ENCODE peak calls at places on chromosomes 2 and 18, in seven cellular contexts. One of them, this sample, is unnamed.

GRCh38 chr2:227388537-227389011 is 825 bp upstream of the SCYGR1 start:
- DNase-seq in IMR-90: peak; percentile 98
- DNase-seq in PC-9: peak; percentile 56
- DNase-seq in H1: no peak
- DNase-seq in iPS DF 6.9: no peak
- DNase-seq in HCT116: no peak
- DNase-seq in heart left ventricle: no peak
- DNase-seq in this sample: no peak

GRCh38 chr18:29874519-29875098 is 1167.9 kb downstream of the DSC3 start:
- DNase-seq in IMR-90: peak; percentile 20
- DNase-seq in PC-9: peak; percentile 2
- DNase-seq in H1: no peak
- DNase-seq in iPS DF 6.9: peak; percentile 37
- DNase-seq in HCT116: peak; percentile 10
- DNase-seq in heart left ventricle: no peak
- DNase-seq in this sample: no peak

GRCh38 chr2:127049927-127050802 is 56.8 kb downstream of the BIN1 start:
- DNase-seq in IMR-90: peak; percentile 41
- DNase-seq in PC-9: peak; percentile 65
- DNase-seq in H1: peak; percentile 95
- DNase-seq in iPS DF 6.9: no peak
- DNase-seq in HCT116: no peak
- DNase-seq in heart left ventricle: peak; percentile 47
- DNase-seq in this sample: peak; percentile 25

GRCh38 chr2:200259577-200259957 is 46.9 kb upstream of the SPATS2L start:
- DNase-seq in IMR-90: no peak
- DNase-seq in PC-9: peak; percentile 56
- DNase-seq in H1: no peak
- DNase-seq in iPS DF 6.9: no peak
- DNase-seq in HCT116: no peak
- DNase-seq in heart left ventricle: no peak
- DNase-seq in this sample: no peak

GRCh38 chr2:113164234-113164929 is 9.4 kb upstream of the PSD4 start:
- DNase-seq in IMR-90: no peak
- DNase-seq in PC-9: no peak
- DNase-seq in H1: peak; percentile 35
- DNase-seq in iPS DF 6.9: no peak
- DNase-seq in HCT116: no peak
- DNase-seq in heart left ventricle: no peak
- DNase-seq in this sample: no peak

GRCh38 chr18:7749510-7749981 is 182.4 kb downstream of the PTPRM start:
- DNase-seq in IMR-90: no peak
- DNase-seq in PC-9: no peak
- DNase-seq in H1: no peak
- DNase-seq in iPS DF 6.9: no peak
- DNase-seq in HCT116: no peak
- DNase-seq in heart left ventricle: no peak
- DNase-seq in this sample: no peak

GRCh38 chr2:104849036-104849551 is 4.8 kb upstream of the POU3F3 start:
- DNase-seq in IMR-90: no peak
- DNase-seq in PC-9: no peak
- DNase-seq in H1: no peak
- DNase-seq in iPS DF 6.9: no peak
- DNase-seq in HCT116: no peak
- DNase-seq in heart left ventricle: no peak
- DNase-seq in this sample: no peak

GRCh38 chr2:134137182-134137595 is 116.7 kb upstream of the MGAT5 start:
- DNase-seq in IMR-90: peak; percentile 55
- DNase-seq in PC-9: peak; percentile 75
- DNase-seq in H1: no peak
- DNase-seq in iPS DF 6.9: no peak
- DNase-seq in HCT116: no peak
- DNase-seq in heart left ventricle: peak; percentile 77
- DNase-seq in this sample: no peak

GRCh38 chr2:88057437-88057844 is 1.9 kb upstream of the KRCC1 start:
- DNase-seq in IMR-90: no peak
- DNase-seq in PC-9: no peak
- DNase-seq in H1: no peak
- DNase-seq in iPS DF 6.9: no peak
- DNase-seq in HCT116: no peak
- DNase-seq in heart left ventricle: no peak
- DNase-seq in this sample: no peak

GRCh38 chr2:48452108-48452507 is 77.8 kb upstream of the STON1 start:
- DNase-seq in IMR-90: no peak
- DNase-seq in PC-9: no peak
- DNase-seq in H1: no peak
- DNase-seq in iPS DF 6.9: no peak
- DNase-seq in HCT116: no peak
- DNase-seq in heart left ventricle: no peak
- DNase-seq in this sample: no peak

GRCh38 chr18:24928479-24928878 is 423.5 kb downstream of the ZNF521 start:
- DNase-seq in IMR-90: no peak
- DNase-seq in PC-9: no peak
- DNase-seq in H1: no peak
- DNase-seq in iPS DF 6.9: no peak
- DNase-seq in HCT116: no peak
- DNase-seq in heart left ventricle: no peak
- DNase-seq in this sample: no peak

GRCh38 chr2:218988650-218989049 is 3.7 kb upstream of the FEV start:
- DNase-seq in IMR-90: no peak
- DNase-seq in PC-9: no peak
- DNase-seq in H1: no peak
- DNase-seq in iPS DF 6.9: no peak
- DNase-seq in HCT116: no peak
- DNase-seq in heart left ventricle: no peak
- DNase-seq in this sample: no peak

GRCh38 chr2:200681731-200682130 is 95.9 kb downstream of the AOX1 start:
- DNase-seq in IMR-90: peak; percentile 6
- DNase-seq in PC-9: no peak
- DNase-seq in H1: no peak
- DNase-seq in iPS DF 6.9: no peak
- DNase-seq in HCT116: no peak
- DNase-seq in heart left ventricle: no peak
- DNase-seq in this sample: no peak

GRCh38 chr2:160901631-160902030 is 258.6 kb upstream of the TANK start:
- DNase-seq in IMR-90: no peak
- DNase-seq in PC-9: no peak
- DNase-seq in H1: no peak
- DNase-seq in iPS DF 6.9: no peak
- DNase-seq in HCT116: no peak
- DNase-seq in heart left ventricle: peak; percentile 39
- DNase-seq in this sample: no peak
- H3K4me3 ChIP-seq in IMR-90: no peak overlapping the region
- H3K4me3 ChIP-seq in PC-9: no peak overlapping the region
- H3K4me3 ChIP-seq in H1: no peak overlapping the region
- H3K4me3 ChIP-seq in iPS DF 6.9: no peak overlapping the region
- H3K4me3 ChIP-seq in HCT116: no peak overlapping the region
- H3K4me3 ChIP-seq in heart left ventricle: no peak overlapping the region
- H3K4me3 ChIP-seq in this sample: no peak overlapping the region

DNA sequence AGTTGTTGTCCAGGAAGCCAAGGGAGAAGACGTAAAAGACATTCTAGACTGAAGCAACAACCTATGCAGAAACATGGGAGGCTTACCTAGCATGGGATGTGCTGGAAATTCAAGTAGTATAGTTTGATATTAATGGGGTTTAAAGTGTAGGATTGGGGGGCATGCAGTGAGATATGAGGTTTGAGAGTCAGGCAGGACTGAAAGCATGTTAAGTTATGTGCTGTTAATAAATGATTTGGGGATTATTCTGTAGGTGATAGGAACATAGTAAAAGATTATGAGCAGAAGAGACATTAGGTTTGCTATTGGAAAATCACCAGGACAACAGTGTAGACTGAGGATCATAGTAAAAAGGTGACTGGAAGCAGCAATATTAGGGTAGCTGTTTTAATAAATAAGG is 3.2 kb downstream of the EHBP1 start:
- DNase-seq in IMR-90: no peak
- DNase-seq in PC-9: no peak
- DNase-seq in H1: no peak
- DNase-seq in iPS DF 6.9: no peak
- DNase-seq in HCT116: no peak
- DNase-seq in heart left ventricle: no peak
- DNase-seq in this sample: no peak
- H3K4me1 ChIP-seq in IMR-90: peaks cover 4% of the 10 kb centered on the region
- H3K4me1 ChIP-seq in PC-9: peaks cover 36% of the 10 kb centered on the region
- H3K4me1 ChIP-seq in H1: peaks cover 5% of the 10 kb centered on the region
- H3K4me1 ChIP-seq in iPS DF 6.9: no peaks in the 10 kb centered on the region
- H3K4me1 ChIP-seq in HCT116: peaks cover 8% of the 10 kb centered on the region
- H3K4me1 ChIP-seq in heart left ventricle: peaks cover 26% of the 10 kb centered on the region
- H3K4me1 ChIP-seq in this sample: peaks cover 17% of the 10 kb centered on the region

GRCh38 chr2:232367591-232368233 is 10.8 kb upstream of the ALPP start:
- DNase-seq in IMR-90: no peak
- DNase-seq in PC-9: no peak
- DNase-seq in H1: peak; percentile 84
- DNase-seq in iPS DF 6.9: no peak
- DNase-seq in HCT116: no peak
- DNase-seq in heart left ventricle: no peak
- DNase-seq in this sample: no peak
- H3K4me3 ChIP-seq in IMR-90: no peak overlapping the region
- H3K4me3 ChIP-seq in PC-9: no peak overlapping the region
- H3K4me3 ChIP-seq in H1: no peak overlapping the region
- H3K4me3 ChIP-seq in iPS DF 6.9: no peak overlapping the region
- H3K4me3 ChIP-seq in HCT116: no peak overlapping the region
- H3K4me3 ChIP-seq in heart left ventricle: no peak overlapping the region
- H3K4me3 ChIP-seq in this sample: no peak overlapping the region

GRCh38 chr2:156333274-156333950 is 891 bp upstream of the NR4A2 start:
- DNase-seq in IMR-90: no peak
- DNase-seq in PC-9: no peak
- DNase-seq in H1: no peak
- DNase-seq in iPS DF 6.9: no peak
- DNase-seq in HCT116: no peak
- DNase-seq in heart left ventricle: no peak
- DNase-seq in this sample: no peak
- H3K4me1 ChIP-seq in IMR-90: no peaks in the 10 kb centered on the region
- H3K4me1 ChIP-seq in PC-9: peaks cover 11% of the 10 kb centered on the region
- H3K4me1 ChIP-seq in H1: peaks cover 11% of the 10 kb centered on the region
- H3K4me1 ChIP-seq in iPS DF 6.9: no peaks in the 10 kb centered on the region
- H3K4me1 ChIP-seq in HCT116: peaks cover 32% of the 10 kb centered on the region
- H3K4me1 ChIP-seq in heart left ventricle: peaks cover 27% of the 10 kb centered on the region
- H3K4me1 ChIP-seq in this sample: peaks cover 33% of the 10 kb centered on the region

GRCh38 chr2:189287982-189288494 is 108.5 kb upstream of the COL5A2 start:
- DNase-seq in IMR-90: peak; percentile 91
- DNase-seq in PC-9: no peak
- DNase-seq in H1: no peak
- DNase-seq in iPS DF 6.9: peak; percentile 20
- DNase-seq in HCT116: peak; percentile 34
- DNase-seq in heart left ventricle: no peak
- DNase-seq in this sample: no peak
- H3K4me3 ChIP-seq in IMR-90: no peak overlapping the region
- H3K4me3 ChIP-seq in PC-9: no peak overlapping the region
- H3K4me3 ChIP-seq in H1: no peak overlapping the region
- H3K4me3 ChIP-seq in iPS DF 6.9: no peak overlapping the region
- H3K4me3 ChIP-seq in HCT116: no peak overlapping the region
- H3K4me3 ChIP-seq in heart left ventricle: no peak overlapping the region
- H3K4me3 ChIP-seq in this sample: no peak overlapping the region

GRCh38 chr2:98471402-98472131 is 26.9 kb downstream of the INPP4A start:
- DNase-seq in IMR-90: no peak
- DNase-seq in PC-9: no peak
- DNase-seq in H1: no peak
- DNase-seq in iPS DF 6.9: no peak
- DNase-seq in HCT116: no peak
- DNase-seq in heart left ventricle: no peak
- DNase-seq in this sample: no peak
- H3K4me1 ChIP-seq in IMR-90: peaks cover 2% of the 10 kb centered on the region
- H3K4me1 ChIP-seq in PC-9: no peaks in the 10 kb centered on the region
- H3K4me1 ChIP-seq in H1: peaks cover 14% of the 10 kb centered on the region
- H3K4me1 ChIP-seq in iPS DF 6.9: peaks cover 9% of the 10 kb centered on the region
- H3K4me1 ChIP-seq in HCT116: peaks cover under 1% of the 10 kb centered on the region
- H3K4me1 ChIP-seq in heart left ventricle: peaks cover 73% of the 10 kb centered on the region
- H3K4me1 ChIP-seq in this sample: peaks cover 95% of the 10 kb centered on the region

This sample was measured in CD8-positive, alpha-beta T cell.